ENCODE peak calls at places on chromosomes 4 and X, in five cellular contexts. One of them, this sample, is unnamed.

GRCh38 chr4:182809417-182810102 is 107.6 kb downstream of the DCTD start:
- DNase-seq in fibroblast of lung: no peak
- DNase-seq in HCT116: peak; percentile 18
- DNase-seq in H1: no peak
- DNase-seq in SK-N-SH: no peak
- DNase-seq in this sample: no peak

GRCh38 chr4:121567748-121568147 is 129.0 kb downstream of the ANXA5 start:
- DNase-seq in fibroblast of lung: no peak
- DNase-seq in HCT116: no peak
- DNase-seq in H1: no peak
- DNase-seq in SK-N-SH: no peak
- DNase-seq in this sample: no peak

GRCh38 chr4:46146993-46147392 is 23.1 kb upstream of the GABRG1 start:
- DNase-seq in fibroblast of lung: no peak
- DNase-seq in HCT116: no peak
- DNase-seq in H1: no peak
- DNase-seq in SK-N-SH: no peak
- DNase-seq in this sample: no peak

GRCh38 chrX:65985922-65986588 is 53.8 kb downstream of the VSIG4 start:
- DNase-seq in fibroblast of lung: peak; percentile 58
- DNase-seq in HCT116: peak; percentile 57
- DNase-seq in H1: no peak
- DNase-seq in SK-N-SH: peak; percentile 15
- DNase-seq in this sample: peak; percentile 21

GRCh38 chr4:138113819-138114415 is 128.2 kb downstream of the SLC7A11 start:
- DNase-seq in fibroblast of lung: peak; percentile 50
- DNase-seq in HCT116: no peak
- DNase-seq in H1: no peak
- DNase-seq in SK-N-SH: no peak
- DNase-seq in this sample: no peak

GRCh38 chr4:19739101-19739651 is 512.5 kb upstream of the SLIT2 start:
- DNase-seq in fibroblast of lung: peak; percentile 92
- DNase-seq in HCT116: peak; percentile 78
- DNase-seq in H1: no peak
- DNase-seq in SK-N-SH: no peak
- DNase-seq in this sample: peak; percentile 0

GRCh38 chr4:81039351-81040174 is 9.1 kb downstream of the BMP3 start:
- DNase-seq in fibroblast of lung: no peak
- DNase-seq in HCT116: no peak
- DNase-seq in H1: no peak
- DNase-seq in SK-N-SH: no peak
- DNase-seq in this sample: no peak

GRCh38 chrX:119686087-119686639 is 6.8 kb downstream of the SEPTIN6 start:
- DNase-seq in fibroblast of lung: peak; percentile 39
- DNase-seq in HCT116: no peak
- DNase-seq in H1: no peak
- DNase-seq in SK-N-SH: peak; percentile 47
- DNase-seq in this sample: no peak

GRCh38 chr4:126758493-126758892 is 874.3 kb upstream of the INTU start:
- DNase-seq in fibroblast of lung: no peak
- DNase-seq in HCT116: no peak
- DNase-seq in H1: no peak
- DNase-seq in SK-N-SH: no peak
- DNase-seq in this sample: no peak

GRCh38 chr4:71231073-71231752 is 107.6 kb upstream of the SLC4A4 start:
- DNase-seq in fibroblast of lung: peak; percentile 94
- DNase-seq in HCT116: no peak
- DNase-seq in H1: no peak
- DNase-seq in SK-N-SH: no peak
- DNase-seq in this sample: no peak

GRCh38 chr4:180542445-180543100 is 1700.6 kb upstream of the TENM3 start:
- DNase-seq in fibroblast of lung: peak; percentile 97
- DNase-seq in HCT116: peak; percentile 3
- DNase-seq in H1: no peak
- DNase-seq in SK-N-SH: no peak
- DNase-seq in this sample: no peak

GRCh38 chr4:3518941-3519340 is 13.3 kb downstream of the LRPAP1 start:
- DNase-seq in fibroblast of lung: no peak
- DNase-seq in HCT116: no peak
- DNase-seq in H1: no peak
- DNase-seq in SK-N-SH: no peak
- DNase-seq in this sample: no peak

GRCh38 chrX:96591418-96591817 is 93.2 kb upstream of the DIAPH2 start:
- DNase-seq in fibroblast of lung: peak; percentile 18
- DNase-seq in HCT116: no peak
- DNase-seq in H1: no peak
- DNase-seq in SK-N-SH: no peak
- DNase-seq in this sample: no peak

GRCh38 chrX:17654116-17654515 is 83.2 kb upstream of the SCML1 start:
- DNase-seq in fibroblast of lung: no peak
- DNase-seq in HCT116: no peak
- DNase-seq in H1: no peak
- DNase-seq in SK-N-SH: no peak
- DNase-seq in this sample: no peak

GRCh38 chr4:84956014-84956413 is 10.5 kb downstream of the WDFY3 start:
- DNase-seq in fibroblast of lung: no peak
- DNase-seq in HCT116: no peak
- DNase-seq in H1: no peak
- DNase-seq in SK-N-SH: no peak
- DNase-seq in this sample: peak; percentile 36

GRCh38 chr4:73234712-73235111 is 23.9 kb downstream of the ANKRD17 start:
- DNase-seq in fibroblast of lung: no peak
- DNase-seq in HCT116: no peak
- DNase-seq in H1: no peak
- DNase-seq in SK-N-SH: no peak
- DNase-seq in this sample: no peak

GRCh38 chrX:119669424-119670037 is 23.4 kb downstream of the SEPTIN6 start:
- DNase-seq in fibroblast of lung: peak; percentile 10
- DNase-seq in HCT116: no peak
- DNase-seq in H1: no peak
- DNase-seq in SK-N-SH: peak; percentile 60
- DNase-seq in this sample: no peak

GRCh38 chr4:53116959-53117358 is 248.9 kb downstream of the SCFD2 start:
- DNase-seq in fibroblast of lung: peak; percentile 12
- DNase-seq in HCT116: no peak
- DNase-seq in H1: no peak
- DNase-seq in SK-N-SH: no peak
- DNase-seq in this sample: no peak

GRCh38 chr4:101102114-101102752 is 245.1 kb downstream of the PPP3CA start:
- DNase-seq in fibroblast of lung: peak; percentile 96
- DNase-seq in HCT116: no peak
- DNase-seq in H1: no peak
- DNase-seq in SK-N-SH: peak; percentile 27
- DNase-seq in this sample: no peak

GRCh38 chrX:119127643-119128042 is at the start of gene KIAA1210:
- DNase-seq in fibroblast of lung: no peak
- DNase-seq in HCT116: no peak
- DNase-seq in H1: no peak
- DNase-seq in SK-N-SH: no peak
- DNase-seq in this sample: no peak

GRCh38 chr4:139866270-139866962 is 200.8 kb downstream of the MGST2 start:
- DNase-seq in fibroblast of lung: peak; percentile 23
- DNase-seq in HCT116: no peak
- DNase-seq in H1: no peak
- DNase-seq in SK-N-SH: peak; percentile 65
- DNase-seq in this sample: no peak

GRCh38 chr4:153521995-153522799 is 56.0 kb downstream of the TMEM131L start:
- DNase-seq in fibroblast of lung: no peak
- DNase-seq in HCT116: no peak
- DNase-seq in H1: no peak
- DNase-seq in SK-N-SH: no peak
- DNase-seq in this sample: no peak

GRCh38 chr4:156137971-156138581 is 184.4 kb upstream of the CTSO start:
- DNase-seq in fibroblast of lung: no peak
- DNase-seq in HCT116: no peak
- DNase-seq in H1: peak; percentile 43
- DNase-seq in SK-N-SH: no peak
- DNase-seq in this sample: no peak

GRCh38 chr4:69875986-69876542 is 16.1 kb upstream of the SULT1E1 start:
- DNase-seq in fibroblast of lung: no peak
- DNase-seq in HCT116: no peak
- DNase-seq in H1: no peak
- DNase-seq in SK-N-SH: no peak
- DNase-seq in this sample: no peak

GRCh38 chrX:103309860-103310591 is 764 bp downstream of the BEX2 start:
- DNase-seq in fibroblast of lung: no peak
- DNase-seq in HCT116: no peak
- DNase-seq in H1: no peak
- DNase-seq in SK-N-SH: peak; percentile 56
- DNase-seq in this sample: no peak

DNA sequence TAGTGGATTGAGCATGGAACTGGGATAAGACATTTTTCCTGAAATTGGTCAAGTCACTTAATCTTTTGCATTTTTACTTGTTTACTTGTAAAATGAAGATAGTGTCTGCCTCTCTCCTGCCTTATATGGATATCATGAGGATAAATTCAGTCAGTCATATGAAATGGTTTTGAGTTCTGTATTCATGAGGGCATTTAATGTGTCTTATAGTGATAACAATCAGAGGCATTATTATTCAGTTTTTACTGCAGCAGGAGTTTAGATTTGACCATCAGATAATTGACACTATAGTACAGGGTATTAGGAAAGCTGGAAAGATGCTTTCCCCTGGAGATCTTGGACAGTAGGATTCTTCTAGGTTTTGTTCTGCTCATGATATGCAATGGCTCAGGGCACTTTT is 26.0 kb downstream of the NPNT start:
- DNase-seq in fibroblast of lung: no peak
- DNase-seq in HCT116: no peak
- DNase-seq in H1: no peak
- DNase-seq in SK-N-SH: no peak
- DNase-seq in this sample: no peak
- H3K9ac ChIP-seq in fibroblast of lung: no peak overlapping the region
- H3K9ac ChIP-seq in HCT116: no peak overlapping the region
- H3K9ac ChIP-seq in H1: no peak overlapping the region
- H3K9ac ChIP-seq in SK-N-SH: no peak overlapping the region
- H3K9ac ChIP-seq in this sample: no peak overlapping the region

GRCh38 chr4:40627540-40627939 is 2.1 kb downstream of the RBM47 start:
- DNase-seq in fibroblast of lung: no peak
- DNase-seq in HCT116: no peak
- DNase-seq in H1: no peak
- DNase-seq in SK-N-SH: no peak
- DNase-seq in this sample: no peak
- H3K4me3 ChIP-seq in fibroblast of lung: no peak overlapping the region
- H3K4me3 ChIP-seq in HCT116: no peak overlapping the region
- H3K4me3 ChIP-seq in H1: no peak overlapping the region
- H3K4me3 ChIP-seq in SK-N-SH: no peak overlapping the region
- H3K4me3 ChIP-seq in this sample: no peak overlapping the region

DNA sequence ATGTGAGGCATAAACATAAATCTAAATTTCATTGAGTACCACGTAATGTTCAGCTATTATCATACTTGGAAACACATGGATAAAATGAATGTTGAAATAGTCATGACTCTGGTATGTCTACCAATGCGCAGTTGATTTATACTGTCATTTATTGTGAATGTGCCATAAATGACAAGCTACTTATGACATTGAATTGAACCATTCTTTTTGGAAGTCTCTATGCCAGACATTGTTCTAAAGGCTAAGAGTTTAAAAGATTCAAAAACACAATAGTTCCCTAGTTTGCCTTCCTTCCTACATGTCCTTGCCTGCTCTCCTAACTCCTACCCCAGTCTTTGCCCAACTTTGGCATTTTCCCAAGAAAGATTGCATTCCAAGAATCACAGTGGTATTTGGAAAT is 96.6 kb upstream of the DMD start:
- DNase-seq in fibroblast of lung: peak; percentile 59
- DNase-seq in HCT116: no peak
- DNase-seq in H1: no peak
- DNase-seq in SK-N-SH: no peak
- DNase-seq in this sample: no peak
- H3K27ac ChIP-seq in fibroblast of lung: no peak overlapping the region
- H3K27ac ChIP-seq in HCT116: no peak overlapping the region
- H3K27ac ChIP-seq in H1: no peak overlapping the region
- H3K27ac ChIP-seq in SK-N-SH: no peak overlapping the region
- H3K27ac ChIP-seq in this sample: no peak overlapping the region

GRCh38 chrX:45191820-45192409 is 8.8 kb downstream of the DIPK2B start:
- DNase-seq in fibroblast of lung: no peak
- DNase-seq in HCT116: no peak
- DNase-seq in H1: no peak
- DNase-seq in SK-N-SH: no peak
- DNase-seq in this sample: no peak

GRCh38 chrX:45187731-45188130 is 12.9 kb downstream of the DIPK2B start:
- DNase-seq in fibroblast of lung: peak; percentile 1
- DNase-seq in HCT116: no peak
- DNase-seq in H1: no peak
- DNase-seq in SK-N-SH: no peak
- DNase-seq in this sample: no peak

GRCh38 chrX:45184211-45184610 is 16.5 kb downstream of the DIPK2B start:
- DNase-seq in fibroblast of lung: no peak
- DNase-seq in HCT116: no peak
- DNase-seq in H1: no peak
- DNase-seq in SK-N-SH: no peak
- DNase-seq in this sample: no peak

GRCh38 chrX:45191383-45191782 is 9.3 kb downstream of the DIPK2B start:
- DNase-seq in fibroblast of lung: no peak
- DNase-seq in HCT116: no peak
- DNase-seq in H1: no peak
- DNase-seq in SK-N-SH: no peak
- DNase-seq in this sample: no peak

GRCh38 chrX:45186643-45187026 is 14.0 kb downstream of the DIPK2B start:
- DNase-seq in fibroblast of lung: no peak
- DNase-seq in HCT116: no peak
- DNase-seq in H1: no peak
- DNase-seq in SK-N-SH: peak; percentile 22
- DNase-seq in this sample: no peak
- H3K9ac ChIP-seq in fibroblast of lung: no peak overlapping the region
- H3K9ac ChIP-seq in HCT116: no peak overlapping the region
- H3K9ac ChIP-seq in H1: no peak overlapping the region
- H3K9ac ChIP-seq in SK-N-SH: no peak overlapping the region
- H3K9ac ChIP-seq in this sample: no peak overlapping the region

GRCh38 chr4:102157984-102158383 is 187.3 kb downstream of the SLC39A8 start:
- DNase-seq in fibroblast of lung: no peak
- DNase-seq in HCT116: no peak
- DNase-seq in H1: no peak
- DNase-seq in SK-N-SH: no peak
- DNase-seq in this sample: no peak
- H3K4me3 ChIP-seq in fibroblast of lung: no peak overlapping the region
- H3K4me3 ChIP-seq in HCT116: no peak overlapping the region
- H3K4me3 ChIP-seq in H1: no peak overlapping the region
- H3K4me3 ChIP-seq in SK-N-SH: no peak overlapping the region
- H3K4me3 ChIP-seq in this sample: no peak overlapping the region

GRCh38 chr4:143252478-143252877 is 67.8 kb downstream of the USP38 start:
- DNase-seq in fibroblast of lung: no peak
- DNase-seq in HCT116: no peak
- DNase-seq in H1: no peak
- DNase-seq in SK-N-SH: no peak
- DNase-seq in this sample: no peak

GRCh38 chr4:143251781-143252180 is 67.1 kb downstream of the USP38 start:
- DNase-seq in fibroblast of lung: peak; percentile 5
- DNase-seq in HCT116: peak; percentile 10
- DNase-seq in H1: no peak
- DNase-seq in SK-N-SH: no peak
- DNase-seq in this sample: peak; percentile 11

GRCh38 chr4:143254479-143255216 is 69.9 kb downstream of the USP38 start:
- DNase-seq in fibroblast of lung: no peak
- DNase-seq in HCT116: no peak
- DNase-seq in H1: peak; percentile 57
- DNase-seq in SK-N-SH: no peak
- DNase-seq in this sample: no peak

GRCh38 chr4:143251348-143251747 is 66.6 kb downstream of the USP38 start:
- DNase-seq in fibroblast of lung: no peak
- DNase-seq in HCT116: no peak
- DNase-seq in H1: no peak
- DNase-seq in SK-N-SH: no peak
- DNase-seq in this sample: no peak

GRCh38 chr4:143253156-143253555 is 68.4 kb downstream of the USP38 start:
- DNase-seq in fibroblast of lung: no peak
- DNase-seq in HCT116: no peak
- DNase-seq in H1: no peak
- DNase-seq in SK-N-SH: no peak
- DNase-seq in this sample: no peak
- H3K27ac ChIP-seq in fibroblast of lung: no peak overlapping the region
- H3K27ac ChIP-seq in HCT116: no peak overlapping the region
- H3K27ac ChIP-seq in H1: no peak overlapping the region
- H3K27ac ChIP-seq in SK-N-SH: no peak overlapping the region
- H3K27ac ChIP-seq in this sample: no peak overlapping the region